ENCODE peak calls at places on chromosomes 4 and X, in nine cellular contexts. N is heart left ventricle, A is NCI-H1417, Z is NCI-H1105, H is NCI-H774, R is NCI-H1092, J is iris pigment epithelial cell, F is GM23248, O is putamen. K is an unnamed sample.

GRCh38 chr4:62271107-62271506 is 1071.0 kb downstream of the ADGRL3 start:
- DNase-seq in N (peak), A (no peak), Z (no peak), H (no peak), R (no peak), J (no peak), F (no peak), O (no peak), K (no peak)

GRCh38 chrX:83916525-83916924 is 55.6 kb downstream of the CYLC1 start:
- DNase-seq in N (no peak), A (peak), Z (no peak), H (no peak), R (no peak), J (peak), F (peak), O (no peak), K (peak)

GRCh38 chrX:104195489-104196084 is 29.3 kb downstream of the FAM199X start:
- DNase-seq in N (no peak), A (peak), Z (no peak), H (no peak), R (peak), J (peak), F (peak), O (no peak), K (peak)

GRCh38 chr4:176270669-176271068 is 1.6 kb upstream of the ASB5 start:
- DNase-seq in N (no peak), A (peak), Z (peak), H (no peak), R (no peak), J (peak), F (peak), O (no peak), K (peak)

GRCh38 chr4:171814545-171814944 is 1.3 kb downstream of the GALNTL6 start:
- DNase-seq in N (no peak), A (no peak), Z (no peak), H (no peak), R (no peak), J (no peak), F (no peak), O (no peak), K (no peak)

GRCh38 chr4:4613641-4614286 is 71.9 kb upstream of the STX18 start:
- DNase-seq in N (no peak), A (no peak), Z (no peak), H (no peak), R (no peak), J (no peak), F (peak), O (no peak), K (no peak)

GRCh38 chr4:71338846-71339593 is at the start of gene SLC4A4:
- DNase-seq in N (no peak), A (no peak), Z (no peak), H (no peak), R (no peak), J (peak), F (peak), O (no peak), K (peak)

GRCh38 chrX:154546354-154547244 is at the start of gene G6PD:
- DNase-seq in N (peak), A (peak), Z (peak), H (peak), R (peak), J (peak), F (peak), O (no peak), K (peak)

GRCh38 chr4:88352062-88352461 is 26.6 kb upstream of the HERC6 start:
- DNase-seq in N (no peak), A (no peak), Z (no peak), H (no peak), R (no peak), J (peak), F (peak), O (no peak), K (peak)

GRCh38 chr4:123248260-123248659 is 148.3 kb upstream of the SPRY1 start:
- DNase-seq in N (no peak), A (no peak), Z (no peak), H (no peak), R (no peak), J (peak), F (peak), O (peak), K (peak)

GRCh38 chr4:13543648-13544555 is at the start of gene NKX3-2:
- DNase-seq in N (no peak), A (no peak), Z (no peak), H (peak), R (no peak), J (no peak), F (peak), O (no peak), K (peak)

GRCh38 chr4:101187837-101188236 is 159.5 kb downstream of the PPP3CA start:
- DNase-seq in N (no peak), A (no peak), Z (no peak), H (no peak), R (no peak), J (no peak), F (peak), O (peak), K (peak)

GRCh38 chr4:152106113-152106763 is 345.4 kb upstream of the GATB start:
- DNase-seq in N (peak), A (no peak), Z (no peak), H (no peak), R (no peak), J (peak), F (peak), O (peak), K (peak)

GRCh38 chr4:19583827-19584569 is 667.7 kb upstream of the SLIT2 start:
- DNase-seq in N (peak), A (no peak), Z (no peak), H (no peak), R (no peak), J (peak), F (peak), O (no peak), K (no peak)

GRCh38 chrX:64394874-64395567 is at the start of gene MTMR8:
- DNase-seq in N (peak), A (peak), Z (peak), H (peak), R (peak), J (no peak), F (peak), O (peak), K (no peak)

GRCh38 chrX:104430720-104431119 is 135.3 kb upstream of the IL1RAPL2 start:
- DNase-seq in N (no peak), A (no peak), Z (no peak), H (no peak), R (no peak), J (no peak), F (no peak), O (no peak), K (no peak)